ENCODE peak calls at places on chromosomes 11 and 22, in seven cellular contexts. W is transverse colon, L is astrocyte of the spinal cord, F is fibroblast of lung, R is epithelial cell of esophagus, Q is tibial nerve, V is A549. Z is an unnamed sample.

GRCh38 chr11:15735711-15736110 is 620.6 kb downstream of the SOX6 start:
- DNase-seq in W (no peak), L (no peak), F (no peak), R (no peak), Q (no peak), V (no peak), Z (no peak)

GRCh38 chr11:79363261-79363660 is 77.6 kb downstream of the TENM4 start:
- DNase-seq in W (no peak), L (no peak), F (no peak), R (peak), Q (no peak), V (no peak), Z (no peak)

GRCh38 chr11:63680842-63681207 is 475 bp upstream of the RTN3 start:
- DNase-seq in W (no peak), L (no peak), F (no peak), R (peak), Q (no peak), V (no peak), Z (peak)

GRCh38 chr11:57459112-57460016 is 964 bp upstream of the RTN4RL2 start:
- DNase-seq in W (no peak), L (no peak), F (no peak), R (peak), Q (no peak), V (no peak), Z (no peak)

GRCh38 chr22:24006207-24006913 is 1.1 kb upstream of the GSTT4 start:
- DNase-seq in W (no peak), L (no peak), F (no peak), R (no peak), Q (no peak), V (no peak), Z (no peak)

GRCh38 chr11:72778535-72779494 is 15.0 kb downstream of the STARD10 start:
- DNase-seq in W (peak), L (no peak), F (no peak), R (no peak), Q (no peak), V (no peak), Z (no peak)

GRCh38 chr11:93921695-93922468 is 71.5 kb upstream of the VSTM5 start:
- DNase-seq in W (peak), L (peak), F (peak), R (peak), Q (no peak), V (peak), Z (peak)

GRCh38 chr11:88171982-88172381 is 3.3 kb downstream of the RAB38 start:
- DNase-seq in W (no peak), L (no peak), F (no peak), R (peak), Q (no peak), V (no peak), Z (no peak)

GRCh38 chr11:134535029-134536025 is 123.3 kb upstream of the B3GAT1 start:
- DNase-seq in W (no peak), L (no peak), F (no peak), R (no peak), Q (no peak), V (no peak), Z (no peak)

GRCh38 chr11:15224466-15224865 is 109.7 kb downstream of the INSC start:
- DNase-seq in W (no peak), L (no peak), F (no peak), R (no peak), Q (no peak), V (no peak), Z (no peak)

GRCh38 chr11:1756791-1757771 is 6.6 kb downstream of the CTSD start:
- DNase-seq in W (no peak), L (no peak), F (no peak), R (no peak), Q (no peak), V (no peak), Z (no peak)

GRCh38 chr22:44828193-44828592 is 75.8 kb downstream of the ARHGAP8 start:
- DNase-seq in W (no peak), L (no peak), F (no peak), R (no peak), Q (no peak), V (peak), Z (no peak)

GRCh38 chr22:35301370-35301874 is 1.7 kb downstream of the TOM1 start:
- DNase-seq in W (peak), L (peak), F (peak), R (peak), Q (peak), V (peak), Z (peak)

GRCh38 chr11:58179648-58180047 is 9.2 kb upstream of the OR9Q2 start:
- DNase-seq in W (no peak), L (no peak), F (no peak), R (no peak), Q (no peak), V (no peak), Z (no peak)

GRCh38 chr11:58963551-58964075 is 24.3 kb downstream of the GLYATL1 start:
- DNase-seq in W (no peak), L (peak), F (peak), R (peak), Q (no peak), V (no peak), Z (peak)

GRCh38 chr11:129279326-129280026 is 87.4 kb upstream of the ARHGAP32 start:
- DNase-seq in W (peak), L (peak), F (peak), R (peak), Q (peak), V (peak), Z (peak)

GRCh38 chr11:129280027-129280811 is 88.1 kb upstream of the ARHGAP32 start:
- DNase-seq in W (peak), L (peak), F (peak), R (peak), Q (no peak), V (no peak), Z (peak)

GRCh38 chr11:129277216-129277838 is 85.2 kb upstream of the ARHGAP32 start:
- DNase-seq in W (no peak), L (peak), F (no peak), R (peak), Q (no peak), V (no peak), Z (peak)

GRCh38 chr11:129281471-129282268 is 89.5 kb upstream of the ARHGAP32 start:
- DNase-seq in W (no peak), L (no peak), F (no peak), R (no peak), Q (no peak), V (no peak), Z (no peak)

GRCh38 chr11:129278586-129279319 is 86.6 kb upstream of the ARHGAP32 start:
- DNase-seq in W (peak), L (no peak), F (no peak), R (peak), Q (no peak), V (no peak), Z (no peak)
- TF ChIP-seq CTCF in W (no peak), L (no peak), F (no peak), R (no peak), Q (no peak), V (no peak), Z (no peak)

GRCh38 chr22:46070722-46071450 is 79.4 kb upstream of the PPARA start:
- DNase-seq in W (peak), L (peak), F (peak), R (peak), Q (no peak), V (no peak), Z (no peak)
- H3K4me3 ChIP-seq in W (peak), L (peak), F (peak), R (peak), Q (peak), V (peak), Z (peak)

GRCh38 chr22:29607426-29607825 is 4.0 kb downstream of the NF2 start:
- DNase-seq in W (no peak), L (no peak), F (no peak), R (no peak), Q (no peak), V (no peak), Z (no peak)

GRCh38 chr22:29610780-29611179 is 7.3 kb downstream of the NF2 start:
- DNase-seq in W (no peak), L (no peak), F (no peak), R (no peak), Q (no peak), V (no peak), Z (no peak)

GRCh38 chr22:29606320-29606719 is 2.9 kb downstream of the NF2 start:
- DNase-seq in W (no peak), L (no peak), F (no peak), R (no peak), Q (no peak), V (no peak), Z (no peak)

GRCh38 chr22:29605236-29605850 is 1.9 kb downstream of the NF2 start:
- DNase-seq in W (no peak), L (no peak), F (no peak), R (no peak), Q (no peak), V (no peak), Z (no peak)

DNA sequence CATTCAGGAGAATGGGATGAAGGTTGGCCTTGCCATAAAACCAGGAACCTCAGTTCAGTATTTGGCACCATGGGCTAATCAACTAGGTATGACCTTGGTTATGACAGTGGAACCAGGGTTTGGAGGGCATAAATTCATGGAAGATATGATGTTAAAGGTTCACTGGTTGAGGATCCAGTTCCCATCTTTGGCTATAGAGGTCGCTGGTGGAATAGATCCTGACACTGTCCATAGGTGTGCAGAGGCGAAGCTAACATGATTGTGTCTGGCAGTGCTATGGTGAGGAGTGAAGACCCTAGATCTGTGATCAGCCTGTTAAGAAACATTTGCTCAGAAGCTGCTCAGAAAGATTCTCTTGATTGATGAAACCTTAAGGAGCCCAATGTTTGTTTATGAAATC is 5.7 kb downstream of the NF2 start:
- DNase-seq in W (no peak), L (no peak), F (no peak), R (peak), Q (no peak), V (peak), Z (no peak)
- TF ChIP-seq CTCF in W (peak), L (peak), F (no peak), R (peak), Q (no peak), V (peak), Z (peak)

DNA sequence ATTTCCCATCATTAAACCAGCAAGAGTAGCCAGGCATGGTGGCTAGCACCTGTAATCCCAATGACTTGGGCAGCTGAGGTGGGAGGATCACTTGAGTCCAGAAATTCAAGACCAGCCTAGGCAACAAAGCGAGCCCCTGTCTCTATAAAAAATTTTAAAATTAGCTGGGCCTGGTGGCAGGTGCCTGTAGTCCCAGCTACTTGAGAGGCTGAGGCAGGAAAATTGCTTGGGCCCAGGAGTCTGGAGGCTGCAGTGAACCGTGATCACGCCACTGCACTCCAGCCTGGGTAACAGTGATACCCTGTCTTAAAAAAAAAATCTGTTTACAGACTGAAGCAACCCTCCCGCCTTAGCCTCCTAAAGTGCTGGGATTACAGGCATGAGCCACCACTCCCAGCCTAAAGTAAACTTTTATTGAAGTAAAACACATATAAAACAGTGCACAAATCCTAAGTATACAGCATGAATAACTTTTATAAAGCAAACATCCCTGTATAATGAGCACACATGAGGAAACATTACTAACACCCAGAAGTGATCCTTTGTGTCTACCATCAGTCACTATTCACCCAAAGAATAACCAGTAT is 12.6 kb downstream of the UCP3 start:
- DNase-seq in W (peak), L (no peak), F (no peak), R (no peak), Q (no peak), V (no peak), Z (no peak)
- H3K4me3 ChIP-seq in W (no peak), L (no peak), F (no peak), R (no peak), Q (no peak), V (no peak), Z (no peak)

GRCh38 chr11:17351171-17351509 is 460 bp upstream of the NCR3LG1 start:
- DNase-seq in W (no peak), L (no peak), F (no peak), R (no peak), Q (no peak), V (no peak), Z (no peak)
- TF ChIP-seq CTCF in W (no peak), L (no peak), F (no peak), R (peak), Q (no peak), V (peak), Z (peak)

GRCh38 chr11:68373810-68374501 is 61.6 kb downstream of the LRP5 start:
- DNase-seq in W (peak), L (peak), F (peak), R (no peak), Q (no peak), V (no peak), Z (peak)
- H3K4me3 ChIP-seq in W (no peak), L (no peak), F (peak), R (no peak), Q (no peak), V (no peak), Z (no peak)